ENCODE peak calls at places on chromosomes 1 and 21, in four cellular contexts. G is astrocyte of the spinal cord, N is AG10803, K is dorsolateral prefrontal cortex. D is an unnamed sample.

GRCh38 chr1:228860911-228861829 is 125.9 kb downstream of the RHOU start:
- DNase-seq in G (peak; percentile 74), N (peak; percentile 85), K (no peak), D (peak; percentile 83)

GRCh38 chr1:169676001-169676400 is 35.4 kb downstream of the SELL start:
- DNase-seq in G (peak; percentile 79), N (peak; percentile 2), K (no peak), D (peak; percentile 80)

GRCh38 chr21:44360174-44360573 is 6.8 kb downstream of the TRPM2 start:
- DNase-seq in G (no peak), N (no peak), K (no peak), D (no peak)

GRCh38 chr1:41578712-41579335 is 94.3 kb upstream of the EDN2 start:
- DNase-seq in G (peak; percentile 22), N (peak; percentile 20), K (no peak), D (peak; percentile 33)

GRCh38 chr1:233945573-233945972 is 41.1 kb downstream of the SLC35F3 start:
- DNase-seq in G (peak; percentile 50), N (no peak), K (no peak), D (no peak)

GRCh38 chr1:226444901-226445300 is 37.0 kb upstream of the PARP1 start:
- DNase-seq in G (no peak), N (no peak), K (no peak), D (no peak)

GRCh38 chr1:118082984-118083383 is 102.0 kb downstream of the SPAG17 start:
- DNase-seq in G (no peak), N (no peak), K (no peak), D (no peak)

GRCh38 chr1:201745023-201745422 is 83.9 kb upstream of the IPO9 start:
- DNase-seq in G (peak; percentile 59), N (peak; percentile 79), K (no peak), D (peak; percentile 90)

GRCh38 chr1:32307313-32307712 is 15.4 kb downstream of the HDAC1 start:
- DNase-seq in G (no peak), N (peak; percentile 37), K (no peak), D (peak; percentile 63)

GRCh38 chr1:65524931-65525296 is 104.4 kb downstream of the LEPR start:
- DNase-seq in G (no peak), N (no peak), K (no peak), D (no peak)

GRCh38 chr1:11046625-11047365 is at the start of gene MASP2:
- DNase-seq in G (no peak), N (no peak), K (no peak), D (no peak)

GRCh38 chr1:22487781-22488180 is 36.1 kb downstream of the ZBTB40 start:
- DNase-seq in G (no peak), N (no peak), K (no peak), D (no peak)

GRCh38 chr1:100354971-100355394 is 2.7 kb downstream of the CDC14A start:
- DNase-seq in G (peak; percentile 66), N (no peak), K (no peak), D (peak; percentile 15)

GRCh38 chr1:100360790-100361232 is 8.5 kb downstream of the CDC14A start:
- DNase-seq in G (peak; percentile 91), N (peak; percentile 40), K (no peak), D (peak; percentile 47)

GRCh38 chr1:100361249-100362089 is 9.2 kb downstream of the CDC14A start:
- DNase-seq in G (no peak), N (no peak), K (no peak), D (no peak)

GRCh38 chr1:100359139-100359538 is 6.8 kb downstream of the CDC14A start:
- DNase-seq in G (no peak), N (no peak), K (no peak), D (no peak)

DNA sequence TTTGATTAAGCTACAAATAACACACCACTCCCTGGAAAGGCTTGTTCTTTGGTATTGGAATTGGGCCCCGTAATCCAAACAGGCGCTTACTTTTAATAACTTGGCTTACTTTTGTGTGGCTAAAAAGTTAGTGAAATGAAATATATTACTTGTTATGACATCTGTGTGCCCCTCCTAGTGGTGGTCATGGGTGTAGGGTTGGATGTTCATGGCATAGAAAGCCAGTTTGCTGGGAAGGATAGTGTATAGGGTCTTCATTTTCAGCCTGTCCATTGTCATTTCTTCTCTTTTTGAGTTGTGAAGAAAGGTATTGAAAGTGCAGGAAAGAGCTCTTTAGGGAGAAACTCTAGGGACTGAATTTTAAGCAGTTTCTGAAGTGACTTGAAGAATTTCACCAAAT is 5.9 kb downstream of the CDC14A start:
- DNase-seq in G (no peak), N (no peak), K (no peak), D (peak; percentile 39)
- TF ChIP-seq CTCF in G (peak; percentile 48), N (peak; percentile 40), K (no peak), D (peak; percentile 50)

DNA sequence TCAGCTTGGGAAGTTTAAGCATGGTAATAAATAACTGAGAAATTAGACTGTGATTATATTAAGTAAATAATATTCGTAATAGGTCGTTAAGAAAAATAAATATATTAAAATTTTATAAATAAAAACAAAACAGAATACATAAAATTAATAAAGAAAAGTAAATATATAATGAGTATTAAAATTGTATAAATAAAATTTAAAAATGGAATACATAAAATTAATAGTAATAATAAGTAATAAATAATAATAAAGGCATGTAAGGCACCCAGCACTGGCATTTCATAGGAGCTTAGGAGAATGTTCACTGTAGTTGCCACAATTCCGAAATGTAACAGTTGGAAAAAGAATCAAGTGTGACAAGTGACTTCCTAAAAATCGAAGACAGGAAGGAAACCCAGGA is 45.8 kb upstream of the FHAD1 start:
- DNase-seq in G (no peak), N (no peak), K (no peak), D (no peak)
- H3K4me3 ChIP-seq in G (no peak overlapping the region), N (no peak overlapping the region), K (no peak overlapping the region), D (no peak overlapping the region)

GRCh38 chr1:202954057-202954745 is 3.9 kb downstream of the ADIPOR1 start:
- DNase-seq in G (no peak), N (no peak), K (no peak), D (no peak)

GRCh38 chr1:202961220-202961880 is 3.2 kb upstream of the ADIPOR1 start:
- DNase-seq in G (no peak), N (no peak), K (no peak), D (no peak)

GRCh38 chr1:202959276-202959620 is 1.1 kb upstream of the ADIPOR1 start:
- DNase-seq in G (peak; percentile 39), N (peak; percentile 25), K (no peak), D (peak; percentile 62)

GRCh38 chr1:202958544-202959275 is 598 bp upstream of the ADIPOR1 start:
- DNase-seq in G (no peak), N (no peak), K (no peak), D (no peak)

DNA sequence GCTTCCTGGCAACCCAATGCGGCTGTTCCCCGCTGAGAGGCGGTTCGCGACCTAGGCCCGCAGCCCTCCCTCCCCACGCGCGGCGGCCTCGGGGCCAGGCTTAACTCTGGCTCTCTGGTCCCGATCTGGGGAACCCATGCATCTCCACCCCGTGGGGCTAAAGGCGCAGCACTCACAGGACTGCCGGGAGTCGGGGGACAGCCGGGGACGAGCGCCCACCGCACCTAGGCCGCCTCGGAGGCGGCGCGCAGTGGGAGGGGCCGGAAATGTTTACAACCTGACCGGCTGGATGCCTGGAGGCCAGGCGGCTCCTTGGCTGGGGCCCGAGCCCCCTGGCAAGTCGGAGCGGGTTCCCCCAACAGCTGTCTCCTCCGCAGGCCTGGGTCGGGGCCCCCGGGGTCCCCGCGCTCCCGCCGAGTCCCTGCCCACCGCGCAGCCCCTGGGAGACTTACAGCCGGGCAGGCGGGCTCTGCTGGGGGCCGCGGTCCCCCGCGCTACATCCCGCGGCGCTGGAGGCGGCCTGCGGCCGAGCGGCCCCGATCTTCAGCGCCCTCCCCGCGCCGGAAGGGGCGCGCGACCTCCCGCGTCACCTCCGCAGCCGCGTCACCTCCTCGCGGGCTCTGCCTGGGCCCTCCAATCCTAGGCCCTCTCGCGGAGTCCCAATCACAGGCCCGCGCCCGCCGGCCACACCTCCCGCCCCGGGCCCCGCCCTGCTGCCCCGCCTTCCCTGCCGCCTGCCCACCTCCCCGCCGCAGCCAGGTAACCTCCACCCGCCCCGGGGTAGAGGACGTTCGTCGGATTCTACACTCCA is at the start of gene ADIPOR1:
- DNase-seq in G (peak; percentile 83), N (peak; percentile 83), K (peak; percentile 85), D (peak; percentile 75)
- TF ChIP-seq CTCF in G (no peak), N (no peak), K (peak; percentile 59), D (no peak)

GRCh38 chr1:6245086-6245868 is 1.3 kb downstream of the HES3 start:
- DNase-seq in G (peak; percentile 76), N (peak; percentile 66), K (no peak), D (peak; percentile 69)
- H3K4me3 ChIP-seq in G (peak overlapping the region; percentile 12), N (no peak overlapping the region), K (no peak overlapping the region), D (no peak overlapping the region)

DNA sequence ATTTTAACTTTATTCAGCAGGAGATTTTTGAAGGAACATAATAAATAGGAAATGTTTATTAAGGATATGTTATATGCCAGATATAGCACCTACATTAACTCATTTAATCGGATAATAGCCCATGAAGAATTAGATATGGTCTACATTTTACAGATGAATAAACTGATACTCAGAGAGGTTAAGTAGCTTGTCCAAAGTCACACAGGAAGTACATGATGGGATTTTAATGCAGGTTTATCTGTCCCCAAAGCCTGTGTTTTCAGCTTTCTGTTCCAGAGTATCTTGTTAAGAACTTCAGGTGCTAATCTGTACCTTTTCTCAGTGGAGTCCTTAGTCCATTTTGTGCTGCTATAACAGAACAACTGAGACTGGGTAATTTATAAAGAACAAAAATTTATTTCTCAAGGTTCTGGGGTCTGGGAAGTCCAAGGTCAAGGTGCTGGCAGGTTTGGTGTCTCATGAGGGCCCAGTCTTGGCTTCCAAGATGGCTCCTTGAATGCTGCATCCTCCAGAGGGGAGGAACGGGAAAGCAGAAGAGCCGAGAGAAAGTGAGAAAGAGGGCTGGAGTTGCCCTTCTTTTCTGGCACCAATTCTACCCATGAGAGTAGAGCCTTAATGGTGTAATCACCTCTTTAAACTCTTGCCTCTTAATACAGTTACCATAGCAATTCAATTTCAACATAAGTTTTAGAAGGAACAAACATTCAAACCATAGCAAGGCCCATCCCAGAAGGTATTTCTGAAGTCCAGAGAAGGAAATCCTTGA is 17.3 kb downstream of the C1orf21 start:
- DNase-seq in G (no peak), N (no peak), K (no peak), D (no peak)
- TF ChIP-seq CTCF in G (no peak), N (no peak), K (no peak), D (no peak)

GRCh38 chr1:95012389-95012788 is 60.4 kb downstream of the ALG14 start:
- DNase-seq in G (peak; percentile 89), N (peak; percentile 95), K (no peak), D (peak; percentile 98)

GRCh38 chr1:95018602-95019369 is 54.0 kb downstream of the ALG14 start:
- DNase-seq in G (peak; percentile 58), N (peak; percentile 33), K (no peak), D (peak; percentile 58)

GRCh38 chr1:95010158-95010557 is 62.6 kb downstream of the ALG14 start:
- DNase-seq in G (no peak), N (no peak), K (no peak), D (no peak)

GRCh38 chr1:95017775-95018174 is 55.0 kb downstream of the ALG14 start:
- DNase-seq in G (no peak), N (no peak), K (no peak), D (no peak)

GRCh38 chr1:95013948-95014574 is 58.7 kb downstream of the ALG14 start:
- DNase-seq in G (no peak), N (peak; percentile 34), K (no peak), D (peak; percentile 88)
- H3K4me3 ChIP-seq in G (no peak overlapping the region), N (no peak overlapping the region), K (no peak overlapping the region), D (no peak overlapping the region)

GRCh38 chr1:150164769-150165168 is 15.1 kb downstream of the PLEKHO1 start:
- DNase-seq in G (peak; percentile 67), N (no peak), K (no peak), D (no peak)

GRCh38 chr1:150164224-150164623 is 14.5 kb downstream of the PLEKHO1 start:
- DNase-seq in G (no peak), N (no peak), K (no peak), D (no peak)

GRCh38 chr1:150161747-150162581 is 12.2 kb downstream of the PLEKHO1 start:
- DNase-seq in G (peak; percentile 51), N (no peak), K (no peak), D (peak; percentile 34)

GRCh38 chr1:150162582-150162861 is 12.8 kb downstream of the PLEKHO1 start:
- DNase-seq in G (no peak), N (no peak), K (no peak), D (no peak)

GRCh38 chr1:150162862-150163706 is 13.4 kb downstream of the PLEKHO1 start:
- DNase-seq in G (peak; percentile 100), N (peak; percentile 99), K (peak; percentile 66), D (peak; percentile 99)
- TF ChIP-seq CTCF in G (peak; percentile 4), N (peak; percentile 39), K (no peak), D (no peak)